ENCODE peak calls at places on chromosomes 7 and 10, in six cellular contexts. One of them, this sample, is unnamed.
A peak's percentile ranks its signal among the peaks of the same experiment; 100 is the strongest.

GRCh38 chr7:124532166-124532565 is 233.4 kb downstream of the GPR37 start:
- DNase-seq in CD8-positive, alpha-beta T cell: no peak
- DNase-seq in adrenal gland: no peak
- DNase-seq in suprapubic skin: no peak
- DNase-seq in ovary: no peak
- DNase-seq in breast epithelium: no peak
- DNase-seq in this sample: no peak

GRCh38 chr10:52755297-52756062 is 17.1 kb downstream of the MBL2 start:
- DNase-seq in CD8-positive, alpha-beta T cell: no peak
- DNase-seq in adrenal gland: peak; percentile 54
- DNase-seq in suprapubic skin: no peak
- DNase-seq in ovary: no peak
- DNase-seq in breast epithelium: no peak
- DNase-seq in this sample: no peak

GRCh38 chr10:125340871-125341270 is 180.5 kb upstream of the CTBP2 start:
- DNase-seq in CD8-positive, alpha-beta T cell: no peak
- DNase-seq in adrenal gland: no peak
- DNase-seq in suprapubic skin: no peak
- DNase-seq in ovary: no peak
- DNase-seq in breast epithelium: no peak
- DNase-seq in this sample: no peak

GRCh38 chr7:121083138-121083789 is 94.8 kb downstream of the CPED1 start:
- DNase-seq in CD8-positive, alpha-beta T cell: no peak
- DNase-seq in adrenal gland: no peak
- DNase-seq in suprapubic skin: no peak
- DNase-seq in ovary: no peak
- DNase-seq in breast epithelium: no peak
- DNase-seq in this sample: no peak

GRCh38 chr7:99028261-99028971 is 115.5 kb downstream of the SMURF1 start:
- DNase-seq in CD8-positive, alpha-beta T cell: no peak
- DNase-seq in adrenal gland: no peak
- DNase-seq in suprapubic skin: no peak
- DNase-seq in ovary: no peak
- DNase-seq in breast epithelium: no peak
- DNase-seq in this sample: no peak

GRCh38 chr7:50842061-50842460 is 59.4 kb upstream of the GRB10 start:
- DNase-seq in CD8-positive, alpha-beta T cell: no peak
- DNase-seq in adrenal gland: no peak
- DNase-seq in suprapubic skin: no peak
- DNase-seq in ovary: no peak
- DNase-seq in breast epithelium: no peak
- DNase-seq in this sample: no peak

GRCh38 chr7:25093268-25093802 is 31.7 kb downstream of the CYCS start:
- DNase-seq in CD8-positive, alpha-beta T cell: peak; percentile 62
- DNase-seq in adrenal gland: peak; percentile 71
- DNase-seq in suprapubic skin: peak; percentile 82
- DNase-seq in ovary: peak; percentile 67
- DNase-seq in breast epithelium: no peak
- DNase-seq in this sample: peak; percentile 88

GRCh38 chr10:80160361-80161128 is 28.0 kb downstream of the PLAC9 start:
- DNase-seq in CD8-positive, alpha-beta T cell: no peak
- DNase-seq in adrenal gland: no peak
- DNase-seq in suprapubic skin: no peak
- DNase-seq in ovary: no peak
- DNase-seq in breast epithelium: no peak
- DNase-seq in this sample: no peak

GRCh38 chr10:121189092-121189491 is 337.9 kb downstream of the WDR11 start:
- DNase-seq in CD8-positive, alpha-beta T cell: no peak
- DNase-seq in adrenal gland: no peak
- DNase-seq in suprapubic skin: no peak
- DNase-seq in ovary: no peak
- DNase-seq in breast epithelium: no peak
- DNase-seq in this sample: no peak

DNA sequence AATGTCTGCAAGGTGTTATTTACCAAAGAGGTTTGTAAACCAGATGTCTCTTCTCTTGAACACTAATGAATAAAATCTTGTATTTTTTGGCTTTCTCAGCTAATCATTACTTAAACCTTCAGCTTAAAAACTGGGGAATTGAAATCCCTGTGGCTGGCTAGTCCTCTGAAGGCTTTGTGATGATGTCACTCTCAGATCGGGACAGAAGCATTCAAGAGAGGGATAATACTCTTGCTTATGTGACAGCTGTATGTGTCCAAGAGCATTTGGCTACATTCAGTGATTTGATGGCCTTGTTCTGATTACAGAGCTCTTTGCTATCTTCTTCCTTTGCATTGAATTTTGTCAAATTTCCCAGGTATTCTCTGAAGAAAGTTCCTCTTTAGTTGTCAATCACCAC is 130.4 kb downstream of the BICC1 start:
- DNase-seq in CD8-positive, alpha-beta T cell: no peak
- DNase-seq in adrenal gland: no peak
- DNase-seq in suprapubic skin: no peak
- DNase-seq in ovary: no peak
- DNase-seq in breast epithelium: no peak
- DNase-seq in this sample: no peak
- H3K4me1 ChIP-seq in CD8-positive, alpha-beta T cell: no peaks in the 10 kb centered on the region
- H3K4me1 ChIP-seq in adrenal gland: peaks cover 13% of the 10 kb centered on the region
- H3K4me1 ChIP-seq in suprapubic skin: peaks cover 43% of the 10 kb centered on the region
- H3K4me1 ChIP-seq in ovary: peaks cover 5% of the 10 kb centered on the region
- H3K4me1 ChIP-seq in breast epithelium: no peaks in the 10 kb centered on the region
- H3K4me1 ChIP-seq in this sample: peaks cover 25% of the 10 kb centered on the region

DNA sequence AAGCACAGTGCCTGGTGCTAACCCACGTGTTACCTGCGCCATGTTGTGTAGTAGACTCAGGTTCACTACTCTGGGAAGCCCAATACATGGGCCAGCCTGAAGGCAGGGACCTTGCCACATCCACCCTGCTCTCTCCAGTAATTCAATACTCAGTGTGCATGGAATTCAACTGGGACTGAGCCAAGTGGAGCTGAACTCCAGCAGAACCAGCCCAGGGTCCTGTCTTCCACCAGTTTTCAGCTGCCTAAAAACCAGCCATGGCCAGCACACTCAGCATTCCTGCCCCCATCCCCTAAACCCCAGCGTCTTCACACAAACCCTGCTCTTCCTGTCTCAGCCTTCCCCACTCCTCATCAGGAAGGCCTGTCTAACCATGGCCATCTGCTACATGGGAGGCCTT is 15.4 kb downstream of the FGF8 start:
- DNase-seq in CD8-positive, alpha-beta T cell: no peak
- DNase-seq in adrenal gland: no peak
- DNase-seq in suprapubic skin: no peak
- DNase-seq in ovary: no peak
- DNase-seq in breast epithelium: no peak
- DNase-seq in this sample: no peak
- H3K27me3 ChIP-seq in CD8-positive, alpha-beta T cell: no peaks in the 10 kb centered on the region
- H3K27me3 ChIP-seq in adrenal gland: no peaks in the 10 kb centered on the region
- H3K27me3 ChIP-seq in suprapubic skin: no peaks in the 10 kb centered on the region
- H3K27me3 ChIP-seq in ovary: no peaks in the 10 kb centered on the region
- H3K27me3 ChIP-seq in breast epithelium: no peaks in the 10 kb centered on the region
- H3K27me3 ChIP-seq in this sample: no peaks in the 10 kb centered on the region

DNA sequence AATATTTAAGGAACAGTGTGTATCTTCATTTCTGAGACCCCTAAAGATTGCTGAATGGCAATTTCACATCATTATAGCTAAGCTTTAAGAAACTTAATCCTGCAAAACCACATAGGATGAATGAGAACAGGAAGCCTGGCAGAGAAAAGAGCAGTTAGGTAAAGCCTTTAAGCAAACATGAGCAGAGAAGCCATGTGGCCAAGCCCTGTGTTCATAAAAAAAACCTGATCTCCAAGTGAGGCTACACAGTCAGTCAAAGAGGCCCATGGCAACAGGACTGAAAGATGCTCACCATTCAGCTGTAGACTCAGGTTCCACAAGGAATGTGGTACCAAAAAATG is 9.3 kb downstream of the LIPA start:
- DNase-seq in CD8-positive, alpha-beta T cell: no peak
- DNase-seq in adrenal gland: no peak
- DNase-seq in suprapubic skin: no peak
- DNase-seq in ovary: no peak
- DNase-seq in breast epithelium: no peak
- DNase-seq in this sample: no peak
- H3K4me1 ChIP-seq in CD8-positive, alpha-beta T cell: no peaks in the 10 kb centered on the region
- H3K4me1 ChIP-seq in adrenal gland: peaks cover 10% of the 10 kb centered on the region
- H3K4me1 ChIP-seq in suprapubic skin: peaks cover 17% of the 10 kb centered on the region
- H3K4me1 ChIP-seq in ovary: no peaks in the 10 kb centered on the region
- H3K4me1 ChIP-seq in breast epithelium: no peaks in the 10 kb centered on the region
- H3K4me1 ChIP-seq in this sample: no peaks in the 10 kb centered on the region

GRCh38 chr10:118741994-118742393 is 12.8 kb downstream of the CACUL1 start:
- DNase-seq in CD8-positive, alpha-beta T cell: no peak
- DNase-seq in adrenal gland: no peak
- DNase-seq in suprapubic skin: no peak
- DNase-seq in ovary: no peak
- DNase-seq in breast epithelium: no peak
- DNase-seq in this sample: no peak
- H3K27me3 ChIP-seq in CD8-positive, alpha-beta T cell: no peaks in the 10 kb centered on the region
- H3K27me3 ChIP-seq in adrenal gland: no peaks in the 10 kb centered on the region
- H3K27me3 ChIP-seq in suprapubic skin: no peaks in the 10 kb centered on the region
- H3K27me3 ChIP-seq in ovary: no peaks in the 10 kb centered on the region
- H3K27me3 ChIP-seq in breast epithelium: no peaks in the 10 kb centered on the region
- H3K27me3 ChIP-seq in this sample: no peaks in the 10 kb centered on the region

GRCh38 chr10:97519342-97519741 is 20.6 kb downstream of the UBTD1 start:
- DNase-seq in CD8-positive, alpha-beta T cell: no peak
- DNase-seq in adrenal gland: no peak
- DNase-seq in suprapubic skin: no peak
- DNase-seq in ovary: no peak
- DNase-seq in breast epithelium: no peak
- DNase-seq in this sample: no peak
- H3K4me1 ChIP-seq in CD8-positive, alpha-beta T cell: no peaks in the 10 kb centered on the region
- H3K4me1 ChIP-seq in adrenal gland: peaks cover 12% of the 10 kb centered on the region
- H3K4me1 ChIP-seq in suprapubic skin: peaks cover 57% of the 10 kb centered on the region
- H3K4me1 ChIP-seq in ovary: peaks cover 6% of the 10 kb centered on the region
- H3K4me1 ChIP-seq in breast epithelium: no peaks in the 10 kb centered on the region
- H3K4me1 ChIP-seq in this sample: peaks cover 3% of the 10 kb centered on the region

GRCh38 chr7:128918266-128918665 is 7.8 kb upstream of the KCP start:
- DNase-seq in CD8-positive, alpha-beta T cell: no peak
- DNase-seq in adrenal gland: no peak
- DNase-seq in suprapubic skin: peak; percentile 19
- DNase-seq in ovary: no peak
- DNase-seq in breast epithelium: no peak
- DNase-seq in this sample: no peak
- H3K27me3 ChIP-seq in CD8-positive, alpha-beta T cell: no peaks in the 10 kb centered on the region
- H3K27me3 ChIP-seq in adrenal gland: peaks cover 20% of the 10 kb centered on the region
- H3K27me3 ChIP-seq in suprapubic skin: peaks cover 60% of the 10 kb centered on the region
- H3K27me3 ChIP-seq in ovary: no peaks in the 10 kb centered on the region
- H3K27me3 ChIP-seq in breast epithelium: peaks cover 4% of the 10 kb centered on the region
- H3K27me3 ChIP-seq in this sample: no peaks in the 10 kb centered on the region

GRCh38 chr7:128359336-128359735 is 2.2 kb downstream of the PRRT4 start:
- DNase-seq in CD8-positive, alpha-beta T cell: no peak
- DNase-seq in adrenal gland: no peak
- DNase-seq in suprapubic skin: no peak
- DNase-seq in ovary: no peak
- DNase-seq in breast epithelium: no peak
- DNase-seq in this sample: no peak
- H3K4me1 ChIP-seq in CD8-positive, alpha-beta T cell: peaks cover 13% of the 10 kb centered on the region
- H3K4me1 ChIP-seq in adrenal gland: peaks cover 4% of the 10 kb centered on the region
- H3K4me1 ChIP-seq in suprapubic skin: peaks cover 18% of the 10 kb centered on the region
- H3K4me1 ChIP-seq in ovary: peaks cover 1% of the 10 kb centered on the region
- H3K4me1 ChIP-seq in breast epithelium: no peaks in the 10 kb centered on the region
- H3K4me1 ChIP-seq in this sample: peaks cover 63% of the 10 kb centered on the region

DNA sequence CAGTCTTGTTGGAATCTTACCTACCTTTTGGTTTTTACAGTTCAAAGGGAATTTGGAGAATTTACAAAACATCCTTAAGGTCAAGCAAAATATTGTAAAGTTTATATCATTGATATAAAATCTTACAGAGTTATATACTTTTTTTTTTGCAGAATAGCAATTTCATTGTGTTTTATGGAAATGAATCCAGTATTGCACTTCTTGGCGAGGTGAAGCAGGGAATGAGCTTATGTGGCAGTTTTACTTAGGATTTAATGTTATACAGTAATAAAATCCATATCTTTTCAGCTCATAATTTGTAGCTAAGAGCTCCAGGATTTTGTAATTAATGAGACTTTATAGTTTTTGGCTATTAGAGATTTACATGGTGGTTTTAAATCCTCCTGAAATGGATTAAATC is 5.0 kb downstream of the PRKAR2B start:
- DNase-seq in CD8-positive, alpha-beta T cell: no peak
- DNase-seq in adrenal gland: no peak
- DNase-seq in suprapubic skin: no peak
- DNase-seq in ovary: no peak
- DNase-seq in breast epithelium: no peak
- DNase-seq in this sample: no peak
- H3K27me3 ChIP-seq in CD8-positive, alpha-beta T cell: peaks cover 7% of the 10 kb centered on the region
- H3K27me3 ChIP-seq in adrenal gland: no peaks in the 10 kb centered on the region
- H3K27me3 ChIP-seq in suprapubic skin: no peaks in the 10 kb centered on the region
- H3K27me3 ChIP-seq in ovary: no peaks in the 10 kb centered on the region
- H3K27me3 ChIP-seq in breast epithelium: no peaks in the 10 kb centered on the region
- H3K27me3 ChIP-seq in this sample: no peaks in the 10 kb centered on the region

DNA sequence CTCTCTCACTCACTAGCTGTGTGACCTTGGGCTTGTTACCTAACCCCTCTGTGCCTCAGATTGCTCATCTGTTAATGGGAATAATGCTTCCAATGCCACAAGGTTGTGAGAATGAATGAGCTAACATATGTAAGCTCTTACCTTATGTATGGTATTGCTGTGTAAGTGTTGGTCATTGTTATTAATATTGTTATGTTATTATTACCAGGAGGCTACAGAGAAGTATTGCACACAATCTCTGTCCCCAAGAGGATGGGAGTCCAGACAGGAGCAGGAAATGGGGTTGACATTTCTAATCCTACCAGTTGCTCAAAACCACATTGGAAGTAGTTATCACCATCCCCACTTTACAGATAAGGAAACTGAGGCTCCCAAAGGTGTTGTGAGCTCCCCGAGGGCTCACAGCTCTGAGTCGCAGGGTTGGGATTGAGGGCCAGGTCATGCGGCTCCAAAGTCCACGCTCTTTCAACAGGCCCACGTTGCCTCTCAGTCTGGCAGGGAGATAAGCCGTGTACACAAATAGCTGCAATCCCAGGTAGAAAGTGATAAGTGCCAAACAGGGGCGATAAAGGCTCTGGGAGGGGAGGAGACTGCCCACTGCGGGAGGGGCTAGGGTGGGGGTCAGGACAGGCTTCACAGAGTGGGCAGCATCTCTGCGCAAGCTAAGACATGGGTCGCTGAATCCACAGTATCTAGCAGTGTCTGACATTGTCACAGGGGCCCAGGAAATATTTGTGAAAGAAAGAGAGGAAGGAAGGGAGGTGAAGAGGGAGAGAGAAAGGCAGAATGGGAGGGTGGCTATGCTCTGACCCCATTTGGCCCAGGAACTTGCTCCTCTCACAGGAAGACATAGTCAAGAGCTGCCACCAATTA is 9.6 kb upstream of the ZMIZ1 start:
- DNase-seq in CD8-positive, alpha-beta T cell: no peak
- DNase-seq in adrenal gland: no peak
- DNase-seq in suprapubic skin: peak; percentile 30
- DNase-seq in ovary: peak; percentile 7
- DNase-seq in breast epithelium: no peak
- DNase-seq in this sample: peak; percentile 4
- H3K4me1 ChIP-seq in CD8-positive, alpha-beta T cell: peaks cover 12% of the 10 kb centered on the region
- H3K4me1 ChIP-seq in adrenal gland: no peaks in the 10 kb centered on the region
- H3K4me1 ChIP-seq in suprapubic skin: peaks cover 4% of the 10 kb centered on the region
- H3K4me1 ChIP-seq in ovary: no peaks in the 10 kb centered on the region
- H3K4me1 ChIP-seq in breast epithelium: no peaks in the 10 kb centered on the region
- H3K4me1 ChIP-seq in this sample: peaks cover 6% of the 10 kb centered on the region

This sample was measured in BE2C.